ENCODE peak calls at places on chromosome 12, in six cellular contexts. One of them, this sample, is unnamed.

GRCh38 chr12:21599143-21599999 is 5.3 kb downstream of the GYS2 start:
- DNase-seq in left ventricle myocardium inferior: no peak
- DNase-seq in HS-5: no peak
- DNase-seq in activated CD8-positive, alpha-beta T cell treated with anti-CD3 and anti-CD28 coated beads, Interleukin-2, amount 10 ng/mL, durations not matched to agents 7 days and 5 days: no peak
- DNase-seq in fibroblast of lung: no peak
- DNase-seq in caudate nucleus: no peak
- DNase-seq in this sample: no peak

GRCh38 chr12:30661210-30661609 is 34.5 kb downstream of the IPO8 start:
- DNase-seq in left ventricle myocardium inferior: no peak
- DNase-seq in caudate nucleus: no peak
- DNase-seq in fibroblast of lung: no peak
- DNase-seq in activated CD8-positive, alpha-beta T cell treated with anti-CD3 and anti-CD28 coated beads, Interleukin-2, amount 10 ng/mL, durations not matched to agents 7 days and 5 days: no peak
- DNase-seq in HS-5: no peak
- DNase-seq in this sample: no peak

GRCh38 chr12:49702676-49703228 is 4.5 kb downstream of the FMNL3 start:
- DNase-seq in caudate nucleus: no peak
- DNase-seq in left ventricle myocardium inferior: no peak
- DNase-seq in fibroblast of lung: peak; percentile 29
- DNase-seq in activated CD8-positive, alpha-beta T cell treated with anti-CD3 and anti-CD28 coated beads, Interleukin-2, amount 10 ng/mL, durations not matched to agents 7 days and 5 days: no peak
- DNase-seq in HS-5: no peak
- DNase-seq in this sample: no peak

GRCh38 chr12:87981495-87981894 is 47.7 kb downstream of the C12orf50 start:
- DNase-seq in HS-5: no peak
- DNase-seq in fibroblast of lung: peak; percentile 85
- DNase-seq in activated CD8-positive, alpha-beta T cell treated with anti-CD3 and anti-CD28 coated beads, Interleukin-2, amount 10 ng/mL, durations not matched to agents 7 days and 5 days: no peak
- DNase-seq in caudate nucleus: no peak
- DNase-seq in left ventricle myocardium inferior: no peak
- DNase-seq in this sample: no peak

GRCh38 chr12:46342562-46343033 is 30.0 kb downstream of the SLC38A2 start:
- DNase-seq in left ventricle myocardium inferior: no peak
- DNase-seq in activated CD8-positive, alpha-beta T cell treated with anti-CD3 and anti-CD28 coated beads, Interleukin-2, amount 10 ng/mL, durations not matched to agents 7 days and 5 days: peak; percentile 43
- DNase-seq in caudate nucleus: no peak
- DNase-seq in HS-5: no peak
- DNase-seq in fibroblast of lung: no peak
- DNase-seq in this sample: no peak

GRCh38 chr12:57173683-57174082 is 26.3 kb upstream of the LRP1-AS start:
- DNase-seq in caudate nucleus: no peak
- DNase-seq in fibroblast of lung: no peak
- DNase-seq in activated CD8-positive, alpha-beta T cell treated with anti-CD3 and anti-CD28 coated beads, Interleukin-2, amount 10 ng/mL, durations not matched to agents 7 days and 5 days: no peak
- DNase-seq in HS-5: no peak
- DNase-seq in left ventricle myocardium inferior: no peak
- DNase-seq in this sample: no peak

GRCh38 chr12:75542942-75543341 is 31.5 kb upstream of the KRR1 start:
- DNase-seq in HS-5: no peak
- DNase-seq in activated CD8-positive, alpha-beta T cell treated with anti-CD3 and anti-CD28 coated beads, Interleukin-2, amount 10 ng/mL, durations not matched to agents 7 days and 5 days: no peak
- DNase-seq in fibroblast of lung: peak; percentile 28
- DNase-seq in caudate nucleus: no peak
- DNase-seq in left ventricle myocardium inferior: no peak
- DNase-seq in this sample: no peak

GRCh38 chr12:7915911-7916403 is 20.0 kb downstream of the SLC2A3 start:
- DNase-seq in left ventricle myocardium inferior: no peak
- DNase-seq in HS-5: no peak
- DNase-seq in caudate nucleus: no peak
- DNase-seq in activated CD8-positive, alpha-beta T cell treated with anti-CD3 and anti-CD28 coated beads, Interleukin-2, amount 10 ng/mL, durations not matched to agents 7 days and 5 days: no peak
- DNase-seq in fibroblast of lung: peak; percentile 37
- DNase-seq in this sample: no peak

GRCh38 chr12:102195826-102196225 is 1.8 kb downstream of the PMCH start:
- DNase-seq in HS-5: no peak
- DNase-seq in activated CD8-positive, alpha-beta T cell treated with anti-CD3 and anti-CD28 coated beads, Interleukin-2, amount 10 ng/mL, durations not matched to agents 7 days and 5 days: no peak
- DNase-seq in left ventricle myocardium inferior: no peak
- DNase-seq in caudate nucleus: no peak
- DNase-seq in fibroblast of lung: no peak
- DNase-seq in this sample: no peak

GRCh38 chr12:7004287-7004803 is 13.9 kb downstream of the LPCAT3 start:
- DNase-seq in left ventricle myocardium inferior: no peak
- DNase-seq in activated CD8-positive, alpha-beta T cell treated with anti-CD3 and anti-CD28 coated beads, Interleukin-2, amount 10 ng/mL, durations not matched to agents 7 days and 5 days: no peak
- DNase-seq in caudate nucleus: no peak
- DNase-seq in HS-5: no peak
- DNase-seq in fibroblast of lung: no peak
- DNase-seq in this sample: no peak

GRCh38 chr12:61502179-61502578 is 758.0 kb upstream of the USP15 start:
- DNase-seq in activated CD8-positive, alpha-beta T cell treated with anti-CD3 and anti-CD28 coated beads, Interleukin-2, amount 10 ng/mL, durations not matched to agents 7 days and 5 days: no peak
- DNase-seq in left ventricle myocardium inferior: no peak
- DNase-seq in caudate nucleus: no peak
- DNase-seq in HS-5: no peak
- DNase-seq in fibroblast of lung: no peak
- DNase-seq in this sample: no peak

This sample was measured in lower lobe of right lung.